ENCODE peak calls at places on chromosomes 16 and 17, in nine cellular contexts. One of them, this sample, is unnamed.

GRCh38 chr17:77298811-77299210 is 158.0 kb downstream of the SEC14L1 start:
- DNase-seq in NCI-H1105: no peak
- DNase-seq in NCI-H345: no peak
- DNase-seq in brain pericyte: no peak
- DNase-seq in MG63: no peak
- DNase-seq in left cardiac atrium: no peak
- DNase-seq in Right ventricle myocardium superior: no peak
- DNase-seq in cardiac fibroblast: no peak
- DNase-seq in progenitor cell of endocrine pancreas: no peak
- DNase-seq in this sample: no peak

GRCh38 chr17:48051706-48052486 is 3.7 kb downstream of the NFE2L1 start:
- DNase-seq in NCI-H345: no peak
- DNase-seq in left cardiac atrium: peak; percentile 79
- DNase-seq in progenitor cell of endocrine pancreas: no peak
- DNase-seq in NCI-H1105: no peak
- DNase-seq in Right ventricle myocardium superior: peak; percentile 74
- DNase-seq in MG63: peak; percentile 79
- DNase-seq in cardiac fibroblast: peak; percentile 94
- DNase-seq in brain pericyte: peak; percentile 95
- DNase-seq in this sample: peak; percentile 73

GRCh38 chr17:79340771-79341528 is 266.3 kb downstream of the ENGASE start:
- DNase-seq in brain pericyte: no peak
- DNase-seq in cardiac fibroblast: no peak
- DNase-seq in NCI-H345: no peak
- DNase-seq in NCI-H1105: no peak
- DNase-seq in MG63: no peak
- DNase-seq in Right ventricle myocardium superior: peak; percentile 18
- DNase-seq in left cardiac atrium: no peak
- DNase-seq in progenitor cell of endocrine pancreas: no peak
- DNase-seq in this sample: no peak

GRCh38 chr17:63154586-63155244 is 188.7 kb downstream of the TANC2 start:
- DNase-seq in cardiac fibroblast: no peak
- DNase-seq in Right ventricle myocardium superior: no peak
- DNase-seq in NCI-H345: no peak
- DNase-seq in left cardiac atrium: no peak
- DNase-seq in MG63: no peak
- DNase-seq in brain pericyte: no peak
- DNase-seq in progenitor cell of endocrine pancreas: no peak
- DNase-seq in NCI-H1105: no peak
- DNase-seq in this sample: no peak

GRCh38 chr17:64126918-64127317 is 3.0 kb downstream of the ERN1 start:
- DNase-seq in MG63: no peak
- DNase-seq in progenitor cell of endocrine pancreas: no peak
- DNase-seq in NCI-H1105: no peak
- DNase-seq in left cardiac atrium: no peak
- DNase-seq in Right ventricle myocardium superior: no peak
- DNase-seq in NCI-H345: no peak
- DNase-seq in brain pericyte: no peak
- DNase-seq in cardiac fibroblast: peak; percentile 72
- DNase-seq in this sample: peak; percentile 37

GRCh38 chr17:18910326-18910725 is 41.6 kb upstream of the SLC5A10 start:
- DNase-seq in NCI-H1105: no peak
- DNase-seq in left cardiac atrium: no peak
- DNase-seq in brain pericyte: no peak
- DNase-seq in MG63: no peak
- DNase-seq in cardiac fibroblast: no peak
- DNase-seq in NCI-H345: no peak
- DNase-seq in Right ventricle myocardium superior: no peak
- DNase-seq in progenitor cell of endocrine pancreas: no peak
- DNase-seq in this sample: no peak

GRCh38 chr16:1316033-1316405 is 6.6 kb downstream of the UBE2I start:
- DNase-seq in NCI-H345: no peak
- DNase-seq in NCI-H1105: no peak
- DNase-seq in left cardiac atrium: no peak
- DNase-seq in Right ventricle myocardium superior: no peak
- DNase-seq in cardiac fibroblast: no peak
- DNase-seq in progenitor cell of endocrine pancreas: no peak
- DNase-seq in brain pericyte: no peak
- DNase-seq in MG63: no peak
- DNase-seq in this sample: no peak

GRCh38 chr16:24826817-24827566 is 18.8 kb upstream of the SLC5A11 start:
- DNase-seq in left cardiac atrium: no peak
- DNase-seq in NCI-H345: no peak
- DNase-seq in MG63: no peak
- DNase-seq in Right ventricle myocardium superior: no peak
- DNase-seq in NCI-H1105: no peak
- DNase-seq in progenitor cell of endocrine pancreas: no peak
- DNase-seq in brain pericyte: no peak
- DNase-seq in cardiac fibroblast: no peak
- DNase-seq in this sample: no peak

GRCh38 chr17:83083368-83084201 is 4.2 kb downstream of the METRNL start:
- DNase-seq in Right ventricle myocardium superior: no peak
- DNase-seq in brain pericyte: peak; percentile 76
- DNase-seq in NCI-H345: no peak
- DNase-seq in left cardiac atrium: no peak
- DNase-seq in MG63: peak; percentile 94
- DNase-seq in progenitor cell of endocrine pancreas: no peak
- DNase-seq in NCI-H1105: no peak
- DNase-seq in cardiac fibroblast: peak; percentile 97
- DNase-seq in this sample: peak; percentile 80

GRCh38 chr16:87463722-87464690 is 28.8 kb downstream of the ZCCHC14 start:
- DNase-seq in MG63: peak; percentile 32
- DNase-seq in left cardiac atrium: peak; percentile 58
- DNase-seq in NCI-H345: no peak
- DNase-seq in NCI-H1105: no peak
- DNase-seq in Right ventricle myocardium superior: no peak
- DNase-seq in cardiac fibroblast: peak; percentile 88
- DNase-seq in progenitor cell of endocrine pancreas: no peak
- DNase-seq in brain pericyte: no peak
- DNase-seq in this sample: no peak

GRCh38 chr17:63425478-63425877 is 20.6 kb downstream of the CYB561 start:
- DNase-seq in MG63: peak; percentile 56
- DNase-seq in NCI-H1105: peak; percentile 65
- DNase-seq in cardiac fibroblast: peak; percentile 90
- DNase-seq in NCI-H345: peak; percentile 84
- DNase-seq in Right ventricle myocardium superior: peak; percentile 78
- DNase-seq in progenitor cell of endocrine pancreas: peak; percentile 59
- DNase-seq in brain pericyte: peak; percentile 67
- DNase-seq in left cardiac atrium: peak; percentile 80
- DNase-seq in this sample: peak; percentile 58

GRCh38 chr17:57142925-57143324 is 57.9 kb downstream of the AKAP1 start:
- DNase-seq in left cardiac atrium: no peak
- DNase-seq in NCI-H1105: no peak
- DNase-seq in Right ventricle myocardium superior: no peak
- DNase-seq in MG63: peak; percentile 31
- DNase-seq in progenitor cell of endocrine pancreas: no peak
- DNase-seq in NCI-H345: no peak
- DNase-seq in cardiac fibroblast: peak; percentile 57
- DNase-seq in brain pericyte: no peak
- DNase-seq in this sample: no peak

GRCh38 chr17:20009302-20010098 is at the start of gene SPECC1:
- DNase-seq in NCI-H1105: peak; percentile 78
- DNase-seq in cardiac fibroblast: peak; percentile 55
- DNase-seq in MG63: peak; percentile 72
- DNase-seq in NCI-H345: peak; percentile 78
- DNase-seq in progenitor cell of endocrine pancreas: peak; percentile 91
- DNase-seq in left cardiac atrium: peak; percentile 82
- DNase-seq in brain pericyte: no peak
- DNase-seq in Right ventricle myocardium superior: peak; percentile 48
- DNase-seq in this sample: peak; percentile 69

GRCh38 chr16:58551496-58551895 is 36.2 kb downstream of the SETD6 start:
- DNase-seq in cardiac fibroblast: no peak
- DNase-seq in NCI-H345: no peak
- DNase-seq in progenitor cell of endocrine pancreas: no peak
- DNase-seq in NCI-H1105: no peak
- DNase-seq in MG63: peak; percentile 21
- DNase-seq in left cardiac atrium: peak; percentile 43
- DNase-seq in Right ventricle myocardium superior: peak; percentile 62
- DNase-seq in brain pericyte: no peak
- DNase-seq in this sample: no peak

GRCh38 chr17:1455291-1455747 is 713 bp downstream of the CRK start:
- DNase-seq in progenitor cell of endocrine pancreas: peak; percentile 22
- DNase-seq in left cardiac atrium: peak; percentile 81
- DNase-seq in MG63: peak; percentile 72
- DNase-seq in Right ventricle myocardium superior: peak; percentile 82
- DNase-seq in brain pericyte: no peak
- DNase-seq in NCI-H345: peak; percentile 38
- DNase-seq in cardiac fibroblast: peak; percentile 79
- DNase-seq in NCI-H1105: peak; percentile 16
- DNase-seq in this sample: peak; percentile 50

GRCh38 chr16:29745853-29746345 is at the start of gene C16orf54:
- DNase-seq in Right ventricle myocardium superior: peak; percentile 90
- DNase-seq in cardiac fibroblast: no peak
- DNase-seq in progenitor cell of endocrine pancreas: no peak
- DNase-seq in left cardiac atrium: peak; percentile 58
- DNase-seq in NCI-H1105: no peak
- DNase-seq in NCI-H345: no peak
- DNase-seq in brain pericyte: no peak
- DNase-seq in MG63: no peak
- DNase-seq in this sample: no peak

GRCh38 chr17:5413682-5414081 is 5.8 kb downstream of the NUP88 start:
- DNase-seq in brain pericyte: no peak
- DNase-seq in left cardiac atrium: no peak
- DNase-seq in NCI-H345: no peak
- DNase-seq in NCI-H1105: no peak
- DNase-seq in Right ventricle myocardium superior: no peak
- DNase-seq in MG63: no peak
- DNase-seq in cardiac fibroblast: peak; percentile 87
- DNase-seq in progenitor cell of endocrine pancreas: no peak
- DNase-seq in this sample: peak; percentile 93

GRCh38 chr16:35735403-35736251 is 2276.2 kb downstream of the TP53TG3F start:
- DNase-seq in brain pericyte: no peak
- DNase-seq in NCI-H1105: no peak
- DNase-seq in MG63: no peak
- DNase-seq in Right ventricle myocardium superior: no peak
- DNase-seq in progenitor cell of endocrine pancreas: no peak
- DNase-seq in left cardiac atrium: no peak
- DNase-seq in cardiac fibroblast: no peak
- DNase-seq in NCI-H345: no peak
- DNase-seq in this sample: no peak

GRCh38 chr17:27319536-27320221 is 25.8 kb downstream of the WSB1 start:
- DNase-seq in NCI-H345: no peak
- DNase-seq in progenitor cell of endocrine pancreas: no peak
- DNase-seq in cardiac fibroblast: peak; percentile 59
- DNase-seq in left cardiac atrium: peak; percentile 67
- DNase-seq in Right ventricle myocardium superior: peak; percentile 88
- DNase-seq in MG63: peak; percentile 87
- DNase-seq in brain pericyte: no peak
- DNase-seq in NCI-H1105: peak; percentile 57
- DNase-seq in this sample: no peak

GRCh38 chr17:50425001-50425681 is 877 bp upstream of the ACSF2 start:
- DNase-seq in NCI-H345: no peak
- DNase-seq in Right ventricle myocardium superior: peak; percentile 44
- DNase-seq in left cardiac atrium: no peak
- DNase-seq in brain pericyte: no peak
- DNase-seq in NCI-H1105: no peak
- DNase-seq in progenitor cell of endocrine pancreas: no peak
- DNase-seq in cardiac fibroblast: no peak
- DNase-seq in MG63: no peak
- DNase-seq in this sample: no peak

GRCh38 chr16:5003828-5004227 is 29.9 kb downstream of the NAGPA start:
- DNase-seq in NCI-H345: no peak
- DNase-seq in cardiac fibroblast: no peak
- DNase-seq in NCI-H1105: no peak
- DNase-seq in MG63: no peak
- DNase-seq in left cardiac atrium: no peak
- DNase-seq in brain pericyte: no peak
- DNase-seq in Right ventricle myocardium superior: no peak
- DNase-seq in progenitor cell of endocrine pancreas: no peak
- DNase-seq in this sample: no peak

GRCh38 chr17:63881935-63882601 is at the start of gene GH2:
- DNase-seq in MG63: peak; percentile 62
- DNase-seq in left cardiac atrium: peak; percentile 42
- DNase-seq in cardiac fibroblast: peak; percentile 64
- DNase-seq in NCI-H1105: no peak
- DNase-seq in NCI-H345: peak; percentile 49
- DNase-seq in Right ventricle myocardium superior: no peak
- DNase-seq in progenitor cell of endocrine pancreas: peak; percentile 41
- DNase-seq in brain pericyte: no peak
- DNase-seq in this sample: peak; percentile 21

GRCh38 chr16:52563767-52564611 is 17.0 kb upstream of the TOX3 start:
- DNase-seq in cardiac fibroblast: no peak
- DNase-seq in NCI-H345: no peak
- DNase-seq in NCI-H1105: no peak
- DNase-seq in progenitor cell of endocrine pancreas: no peak
- DNase-seq in Right ventricle myocardium superior: no peak
- DNase-seq in MG63: no peak
- DNase-seq in left cardiac atrium: no peak
- DNase-seq in brain pericyte: no peak
- DNase-seq in this sample: no peak

GRCh38 chr17:78805301-78805700 is 23.2 kb upstream of the CYTH1 start:
- DNase-seq in brain pericyte: no peak
- DNase-seq in progenitor cell of endocrine pancreas: no peak
- DNase-seq in NCI-H1105: no peak
- DNase-seq in cardiac fibroblast: no peak
- DNase-seq in Right ventricle myocardium superior: peak; percentile 33
- DNase-seq in MG63: no peak
- DNase-seq in left cardiac atrium: no peak
- DNase-seq in NCI-H345: no peak
- DNase-seq in this sample: no peak

GRCh38 chr17:42438600-42439567 is 15.8 kb upstream of the CAVIN1 start:
- DNase-seq in cardiac fibroblast: peak; percentile 55
- DNase-seq in MG63: peak; percentile 41
- DNase-seq in progenitor cell of endocrine pancreas: no peak
- DNase-seq in left cardiac atrium: no peak
- DNase-seq in NCI-H345: peak; percentile 12
- DNase-seq in Right ventricle myocardium superior: peak; percentile 51
- DNase-seq in brain pericyte: no peak
- DNase-seq in NCI-H1105: no peak
- DNase-seq in this sample: no peak

GRCh38 chr17:48246623-48247022 is 139.1 kb downstream of the SNX11 start:
- DNase-seq in cardiac fibroblast: peak; percentile 18
- DNase-seq in Right ventricle myocardium superior: no peak
- DNase-seq in progenitor cell of endocrine pancreas: no peak
- DNase-seq in left cardiac atrium: no peak
- DNase-seq in NCI-H1105: no peak
- DNase-seq in brain pericyte: no peak
- DNase-seq in MG63: no peak
- DNase-seq in NCI-H345: no peak
- DNase-seq in this sample: no peak

GRCh38 chr17:77770331-77771105 is 188.0 kb upstream of the TNRC6C start:
- DNase-seq in NCI-H345: no peak
- DNase-seq in NCI-H1105: no peak
- DNase-seq in Right ventricle myocardium superior: no peak
- DNase-seq in MG63: peak; percentile 58
- DNase-seq in cardiac fibroblast: peak; percentile 71
- DNase-seq in brain pericyte: peak; percentile 40
- DNase-seq in left cardiac atrium: peak; percentile 60
- DNase-seq in progenitor cell of endocrine pancreas: no peak
- DNase-seq in this sample: peak; percentile 4

GRCh38 chr17:43418441-43419374 is 19.9 kb downstream of the ARL4D start:
- DNase-seq in progenitor cell of endocrine pancreas: no peak
- DNase-seq in MG63: peak; percentile 96
- DNase-seq in NCI-H345: peak; percentile 75
- DNase-seq in cardiac fibroblast: peak; percentile 87
- DNase-seq in brain pericyte: peak; percentile 59
- DNase-seq in Right ventricle myocardium superior: peak; percentile 70
- DNase-seq in NCI-H1105: peak; percentile 85
- DNase-seq in left cardiac atrium: peak; percentile 69
- DNase-seq in this sample: peak; percentile 95

GRCh38 chr16:3797473-3797872 is 80.1 kb upstream of the TRAP1 start:
- DNase-seq in Right ventricle myocardium superior: no peak
- DNase-seq in NCI-H345: no peak
- DNase-seq in progenitor cell of endocrine pancreas: no peak
- DNase-seq in left cardiac atrium: no peak
- DNase-seq in brain pericyte: no peak
- DNase-seq in MG63: no peak
- DNase-seq in NCI-H1105: no peak
- DNase-seq in cardiac fibroblast: no peak
- DNase-seq in this sample: peak; percentile 28

GRCh38 chr17:61783556-61784304 is 79.6 kb downstream of the BRIP1 start:
- DNase-seq in cardiac fibroblast: no peak
- DNase-seq in NCI-H1105: no peak
- DNase-seq in left cardiac atrium: no peak
- DNase-seq in Right ventricle myocardium superior: no peak
- DNase-seq in NCI-H345: no peak
- DNase-seq in progenitor cell of endocrine pancreas: no peak
- DNase-seq in MG63: no peak
- DNase-seq in brain pericyte: no peak
- DNase-seq in this sample: no peak

GRCh38 chr17:76252040-76252954 is 12.0 kb upstream of the RNF157 start:
- DNase-seq in Right ventricle myocardium superior: peak; percentile 72
- DNase-seq in MG63: peak; percentile 88
- DNase-seq in progenitor cell of endocrine pancreas: no peak
- DNase-seq in brain pericyte: no peak
- DNase-seq in left cardiac atrium: peak; percentile 60
- DNase-seq in NCI-H1105: no peak
- DNase-seq in NCI-H345: no peak
- DNase-seq in cardiac fibroblast: peak; percentile 89
- DNase-seq in this sample: peak; percentile 100